ENCODE peak calls at places on chromosomes 2 and 18, in nine cellular contexts. Q, T, C, E, H, R, G, J and S are unnamed samples.

GRCh38 chr2:233354971-233355574 is 779 bp downstream of the DGKD start:
- DNase-seq in Q (peak), T (no peak), C (no peak), E (peak), H (no peak), R (peak), G (no peak), J (no peak), S (peak)

GRCh38 chr2:18922276-18922675 is 332.9 kb upstream of the NT5C1B start:
- DNase-seq in Q (peak), T (no peak), C (no peak), E (no peak), H (no peak), R (no peak), G (no peak), J (no peak), S (no peak)

GRCh38 chr18:24027156-24027555 is 12.6 kb downstream of the TTC39C start:
- DNase-seq in Q (peak), T (peak), C (no peak), E (no peak), H (no peak), R (no peak), G (no peak), J (peak), S (peak)

GRCh38 chr18:47397671-47398319 is 146.3 kb upstream of the SKOR2 start:
- DNase-seq in Q (peak), T (no peak), C (peak), E (no peak), H (no peak), R (peak), G (no peak), J (no peak), S (no peak)

GRCh38 chr18:8871484-8871883 is 166.1 kb downstream of the MTCL1 start:
- DNase-seq in Q (no peak), T (no peak), C (no peak), E (no peak), H (no peak), R (no peak), G (no peak), J (no peak), S (no peak)

GRCh38 chr2:37657471-37657870 is 14.0 kb downstream of the CDC42EP3 start:
- DNase-seq in Q (no peak), T (no peak), C (no peak), E (no peak), H (no peak), R (no peak), G (no peak), J (no peak), S (no peak)

GRCh38 chr2:45851576-45852304 is 200.3 kb downstream of the PRKCE start:
- DNase-seq in Q (peak), T (no peak), C (no peak), E (no peak), H (peak), R (no peak), G (no peak), J (no peak), S (no peak)

GRCh38 chr2:65016789-65017188 is 27.6 kb downstream of the SLC1A4 start:
- DNase-seq in Q (no peak), T (no peak), C (no peak), E (no peak), H (no peak), R (no peak), G (no peak), J (no peak), S (no peak)

GRCh38 chr2:96464061-96464460 is 41.1 kb downstream of the NEURL3 start:
- DNase-seq in Q (no peak), T (no peak), C (no peak), E (no peak), H (no peak), R (no peak), G (no peak), J (no peak), S (no peak)

GRCh38 chr18:78659748-78660147 is 319.9 kb upstream of the SALL3 start:
- DNase-seq in Q (no peak), T (no peak), C (no peak), E (no peak), H (no peak), R (peak), G (no peak), J (no peak), S (no peak)

GRCh38 chr18:12287684-12288405 is 20.2 kb upstream of the TUBB6 start:
- DNase-seq in Q (peak), T (peak), C (no peak), E (no peak), H (peak), R (peak), G (no peak), J (peak), S (peak)

GRCh38 chr18:9549405-9549804 is 65.0 kb downstream of the PPP4R1 start:
- DNase-seq in Q (no peak), T (no peak), C (no peak), E (no peak), H (no peak), R (no peak), G (no peak), J (no peak), S (no peak)

GRCh38 chr2:112138143-112139032 is at the start of gene FBLN7:
- DNase-seq in Q (no peak), T (no peak), C (no peak), E (peak), H (no peak), R (peak), G (no peak), J (no peak), S (no peak)

GRCh38 chr2:180358458-180358857 is 351.4 kb upstream of the CWC22 start:
- DNase-seq in Q (no peak), T (no peak), C (no peak), E (no peak), H (no peak), R (no peak), G (no peak), J (no peak), S (no peak)

GRCh38 chr18:56282234-56283104 is 355.9 kb downstream of the TXNL1 start:
- DNase-seq in Q (no peak), T (no peak), C (no peak), E (no peak), H (no peak), R (no peak), G (no peak), J (no peak), S (no peak)

GRCh38 chr18:2325308-2325849 is 245.9 kb downstream of the METTL4 start:
- DNase-seq in Q (no peak), T (no peak), C (no peak), E (no peak), H (no peak), R (no peak), G (no peak), J (no peak), S (no peak)

GRCh38 chr2:159538801-159539200 is 77.5 kb downstream of the BAZ2B start:
- DNase-seq in Q (no peak), T (no peak), C (no peak), E (no peak), H (no peak), R (no peak), G (no peak), J (no peak), S (no peak)

GRCh38 chr2:138433995-138434991 is 67.3 kb upstream of the SPOPL start:
- DNase-seq in Q (peak), T (no peak), C (no peak), E (no peak), H (no peak), R (no peak), G (no peak), J (no peak), S (no peak)

GRCh38 chr2:27705851-27706622 is 42.3 kb downstream of the SLC4A1AP start:
- DNase-seq in Q (peak), T (peak), C (no peak), E (no peak), H (peak), R (peak), G (no peak), J (peak), S (peak)

GRCh38 chr2:68225119-68225632 is 27.2 kb downstream of the PPP3R1 start:
- DNase-seq in Q (peak), T (no peak), C (no peak), E (no peak), H (no peak), R (no peak), G (no peak), J (no peak), S (no peak)

GRCh38 chr2:189097934-189098333 is 81.6 kb downstream of the COL5A2 start:
- DNase-seq in Q (no peak), T (no peak), C (no peak), E (no peak), H (no peak), R (no peak), G (no peak), J (no peak), S (no peak)

GRCh38 chr2:238263204-238264071 is 23.6 kb upstream of the HES6 start:
- DNase-seq in Q (peak), T (peak), C (peak), E (peak), H (peak), R (peak), G (peak), J (peak), S (peak)

GRCh38 chr2:216827073-216827725 is 32.7 kb downstream of the TNP1 start:
- DNase-seq in Q (no peak), T (no peak), C (no peak), E (no peak), H (no peak), R (no peak), G (no peak), J (no peak), S (no peak)

GRCh38 chr2:107553045-107553444 is 273.6 kb upstream of the RGPD4 start:
- DNase-seq in Q (peak), T (no peak), C (no peak), E (no peak), H (no peak), R (no peak), G (no peak), J (no peak), S (no peak)

GRCh38 chr2:105455488-105455991 is 56.7 kb upstream of the FHL2 start:
- DNase-seq in Q (peak), T (peak), C (no peak), E (peak), H (peak), R (no peak), G (no peak), J (no peak), S (no peak)

GRCh38 chr2:21362101-21362500 is 238.3 kb downstream of the TDRD15 start:
- DNase-seq in Q (no peak), T (no peak), C (no peak), E (no peak), H (no peak), R (no peak), G (no peak), J (no peak), S (no peak)

GRCh38 chr2:101442042-101442666 is 32.8 kb downstream of the RFX8 start:
- DNase-seq in Q (peak), T (no peak), C (no peak), E (no peak), H (no peak), R (no peak), G (no peak), J (no peak), S (no peak)

GRCh38 chr2:214896287-214896686 is 86.8 kb upstream of the BARD1 start:
- DNase-seq in Q (no peak), T (no peak), C (no peak), E (no peak), H (no peak), R (no peak), G (no peak), J (no peak), S (no peak)

GRCh38 chr18:10041180-10041579 is 127.4 kb downstream of the VAPA start:
- DNase-seq in Q (peak), T (peak), C (no peak), E (no peak), H (no peak), R (no peak), G (no peak), J (peak), S (peak)

GRCh38 chr2:28869494-28870145 is 489 bp downstream of the TRMT61B start:
- DNase-seq in Q (no peak), T (no peak), C (peak), E (no peak), H (no peak), R (no peak), G (no peak), J (no peak), S (no peak)

GRCh38 chr2:127078028-127078427 is 28.9 kb downstream of the BIN1 start:
- DNase-seq in Q (no peak), T (no peak), C (no peak), E (no peak), H (no peak), R (no peak), G (no peak), J (no peak), S (no peak)